ENCODE peak calls at places on chromosomes 6 and 20, in seven cellular contexts. One of them, this sample, is unnamed.

GRCh38 chr6:166203003-166203640 is 35.5 kb upstream of the TBXT start:
- DNase-seq in 8988T: no peak
- DNase-seq in MCF 10A: no peak
- DNase-seq in T-helper 17 cell: no peak
- DNase-seq in epithelial cell of esophagus: no peak
- DNase-seq in Daoy: no peak
- DNase-seq in Right ventricle myocardium inferior: no peak
- DNase-seq in this sample: no peak

GRCh38 chr6:129131282-129131681 is 248.3 kb downstream of the LAMA2 start:
- DNase-seq in MCF 10A: no peak
- DNase-seq in T-helper 17 cell: no peak
- DNase-seq in epithelial cell of esophagus: no peak
- DNase-seq in 8988T: no peak
- DNase-seq in Right ventricle myocardium inferior: peak
- DNase-seq in Daoy: no peak
- DNase-seq in this sample: no peak

GRCh38 chr6:142323377-142323776 is 21.6 kb downstream of the ADGRG6 start:
- DNase-seq in Daoy: peak
- DNase-seq in epithelial cell of esophagus: peak
- DNase-seq in MCF 10A: peak
- DNase-seq in 8988T: no peak
- DNase-seq in Right ventricle myocardium inferior: no peak
- DNase-seq in T-helper 17 cell: no peak
- DNase-seq in this sample: no peak

GRCh38 chr6:169997930-169998218 is 246.5 kb downstream of the ERMARD start:
- DNase-seq in Right ventricle myocardium inferior: no peak
- DNase-seq in T-helper 17 cell: no peak
- DNase-seq in 8988T: no peak
- DNase-seq in Daoy: peak
- DNase-seq in epithelial cell of esophagus: no peak
- DNase-seq in MCF 10A: no peak
- DNase-seq in this sample: no peak

GRCh38 chr20:45993197-45993951 is 15.3 kb upstream of the MMP9 start:
- DNase-seq in MCF 10A: peak
- DNase-seq in 8988T: no peak
- DNase-seq in Daoy: peak
- DNase-seq in T-helper 17 cell: no peak
- DNase-seq in Right ventricle myocardium inferior: no peak
- DNase-seq in epithelial cell of esophagus: peak
- DNase-seq in this sample: no peak

GRCh38 chr20:9458075-9458818 is 56.1 kb upstream of the LAMP5 start:
- DNase-seq in MCF 10A: peak
- DNase-seq in Right ventricle myocardium inferior: no peak
- DNase-seq in Daoy: peak
- DNase-seq in T-helper 17 cell: no peak
- DNase-seq in epithelial cell of esophagus: peak
- DNase-seq in 8988T: no peak
- DNase-seq in this sample: no peak

GRCh38 chr6:38153946-38154345 is 334.4 kb downstream of the ZFAND3 start:
- DNase-seq in Right ventricle myocardium inferior: no peak
- DNase-seq in T-helper 17 cell: no peak
- DNase-seq in Daoy: no peak
- DNase-seq in MCF 10A: no peak
- DNase-seq in 8988T: no peak
- DNase-seq in epithelial cell of esophagus: no peak
- DNase-seq in this sample: no peak

GRCh38 chr6:23173231-23173630 is 603.9 kb downstream of the HDGFL1 start:
- DNase-seq in epithelial cell of esophagus: peak
- DNase-seq in MCF 10A: no peak
- DNase-seq in Daoy: peak
- DNase-seq in Right ventricle myocardium inferior: no peak
- DNase-seq in T-helper 17 cell: no peak
- DNase-seq in 8988T: no peak
- DNase-seq in this sample: no peak

GRCh38 chr6:53686541-53686940 is 21.0 kb upstream of the KLHL31 start:
- DNase-seq in epithelial cell of esophagus: no peak
- DNase-seq in MCF 10A: no peak
- DNase-seq in Daoy: no peak
- DNase-seq in Right ventricle myocardium inferior: no peak
- DNase-seq in T-helper 17 cell: no peak
- DNase-seq in 8988T: no peak
- DNase-seq in this sample: no peak

GRCh38 chr6:133298335-133298734 is 57.2 kb downstream of the EYA4 start:
- DNase-seq in Right ventricle myocardium inferior: no peak
- DNase-seq in Daoy: no peak
- DNase-seq in MCF 10A: no peak
- DNase-seq in T-helper 17 cell: no peak
- DNase-seq in 8988T: no peak
- DNase-seq in epithelial cell of esophagus: no peak
- DNase-seq in this sample: no peak

GRCh38 chr20:57346477-57346876 is 4.6 kb upstream of the RAE1 start:
- DNase-seq in Right ventricle myocardium inferior: peak
- DNase-seq in epithelial cell of esophagus: peak
- DNase-seq in Daoy: peak
- DNase-seq in T-helper 17 cell: peak
- DNase-seq in MCF 10A: peak
- DNase-seq in 8988T: no peak
- DNase-seq in this sample: peak

GRCh38 chr20:22834651-22835256 is 200.4 kb upstream of the SSTR4 start:
- DNase-seq in T-helper 17 cell: no peak
- DNase-seq in 8988T: no peak
- DNase-seq in MCF 10A: no peak
- DNase-seq in epithelial cell of esophagus: no peak
- DNase-seq in Daoy: no peak
- DNase-seq in Right ventricle myocardium inferior: no peak
- DNase-seq in this sample: no peak

GRCh38 chr6:170291271-170292110 is 613 bp upstream of the DLL1 start:
- DNase-seq in Right ventricle myocardium inferior: peak
- DNase-seq in T-helper 17 cell: no peak
- DNase-seq in epithelial cell of esophagus: peak
- DNase-seq in MCF 10A: peak
- DNase-seq in Daoy: peak
- DNase-seq in 8988T: no peak
- DNase-seq in this sample: no peak

GRCh38 chr6:67886036-67886707 is 748.9 kb upstream of the ADGRB3 start:
- DNase-seq in MCF 10A: no peak
- DNase-seq in epithelial cell of esophagus: no peak
- DNase-seq in 8988T: no peak
- DNase-seq in Daoy: no peak
- DNase-seq in Right ventricle myocardium inferior: no peak
- DNase-seq in T-helper 17 cell: no peak
- DNase-seq in this sample: no peak

GRCh38 chr6:33668914-33669313 is 42.6 kb downstream of the UQCC2 start:
- DNase-seq in T-helper 17 cell: peak
- DNase-seq in Right ventricle myocardium inferior: no peak
- DNase-seq in Daoy: peak
- DNase-seq in epithelial cell of esophagus: peak
- DNase-seq in 8988T: peak
- DNase-seq in MCF 10A: peak
- DNase-seq in this sample: peak

GRCh38 chr6:113825776-113826175 is 31.4 kb upstream of the MARCKS start:
- DNase-seq in MCF 10A: no peak
- DNase-seq in T-helper 17 cell: no peak
- DNase-seq in epithelial cell of esophagus: no peak
- DNase-seq in Right ventricle myocardium inferior: peak
- DNase-seq in Daoy: peak
- DNase-seq in 8988T: no peak
- DNase-seq in this sample: peak

GRCh38 chr6:147508871-147509608 is 550 bp downstream of the SAMD5 start:
- DNase-seq in 8988T: peak
- DNase-seq in epithelial cell of esophagus: no peak
- DNase-seq in T-helper 17 cell: no peak
- DNase-seq in MCF 10A: peak
- DNase-seq in Daoy: no peak
- DNase-seq in Right ventricle myocardium inferior: no peak
- DNase-seq in this sample: no peak